ENCODE peak calls at places on chromosomes 3 and 15, in four cellular contexts. Z is K562, U is H1, M is GM12878. G is an unnamed sample.

GRCh38 chr3:141994856-141995255 is 118.4 kb downstream of the ATP1B3 start:
- DNase-seq in U (no peak), M (no peak), Z (no peak), G (no peak)

GRCh38 chr3:162183440-162183839 is 686.8 kb downstream of the OTOL1 start:
- DNase-seq in Z (no peak), M (no peak), U (no peak), G (no peak)

GRCh38 chr15:62110000-62110851 is 43.4 kb downstream of the C2CD4A start:
- DNase-seq in M (no peak), Z (no peak), U (no peak), G (peak; percentile 62)

GRCh38 chr3:59318881-59319280 is 269.1 kb upstream of the CFAP20DC start:
- DNase-seq in U (no peak), Z (no peak), M (no peak), G (no peak)

GRCh38 chr3:184757010-184757651 is 45.3 kb upstream of the MAGEF1 start:
- DNase-seq in Z (no peak), M (no peak), U (no peak), G (peak; percentile 99)

GRCh38 chr3:64443553-64444331 is 218.5 kb upstream of the PRICKLE2 start:
- DNase-seq in U (no peak), M (no peak), Z (no peak), G (peak; percentile 74)

GRCh38 chr3:69214241-69214640 is 91.8 kb upstream of the LMOD3 start:
- DNase-seq in Z (no peak), M (no peak), U (no peak), G (no peak)

GRCh38 chr15:29098652-29099051 is 171.0 kb downstream of the NSMCE3 start:
- DNase-seq in U (no peak), M (no peak), Z (no peak), G (no peak)

GRCh38 chr3:73502609-73503560 is 121.9 kb downstream of the PDZRN3 start:
- DNase-seq in Z (peak; percentile 61), M (peak; percentile 57), U (no peak), G (peak; percentile 98)

GRCh38 chr3:179526989-179527391 is 35.7 kb upstream of the ACTL6A start:
- DNase-seq in M (no peak), U (peak; percentile 49), Z (no peak), G (peak; percentile 84)

DNA sequence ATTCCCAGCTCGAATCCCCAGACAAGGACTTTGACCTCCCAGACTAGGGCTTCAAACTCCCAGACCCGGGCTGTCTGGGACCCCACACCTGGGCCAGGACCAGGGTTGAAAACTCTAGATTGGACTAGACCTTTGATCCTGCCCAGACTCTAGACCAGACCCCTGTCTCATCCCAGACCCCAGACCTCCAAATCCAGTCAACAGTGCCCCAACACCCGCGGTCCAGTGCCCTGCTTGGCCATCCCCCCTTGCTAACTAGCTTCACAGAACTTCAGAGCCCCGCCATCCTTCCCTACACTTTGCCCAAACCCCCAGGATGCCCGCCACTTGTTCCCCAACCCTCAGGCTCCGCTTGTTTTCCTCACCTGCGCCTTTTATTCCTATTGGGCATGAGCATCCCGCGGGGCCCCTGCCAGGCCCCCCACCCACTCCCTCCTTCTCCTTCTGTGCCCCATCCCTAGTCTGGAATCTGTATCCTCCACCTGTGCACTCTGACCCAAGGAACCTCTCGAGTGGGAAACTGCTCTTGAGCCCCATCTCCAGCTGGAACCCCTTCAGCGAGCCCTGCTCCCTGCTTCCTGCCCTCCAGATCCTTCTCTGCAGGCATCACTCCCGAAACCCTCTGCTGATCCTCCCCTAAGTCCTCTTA is 604 bp downstream of the GNAI2 start:
- DNase-seq in M (no peak), Z (no peak), U (no peak), G (no peak)
- H3K4me1 ChIP-seq in M (peaks cover 21% of the 10 kb centered on the region), Z (peaks cover 62% of the 10 kb centered on the region), U (peaks cover 6% of the 10 kb centered on the region), G (peaks cover 18% of the 10 kb centered on the region)

GRCh38 chr3:197430961-197431910 is 124.5 kb downstream of the BDH1 start:
- DNase-seq in Z (no peak), M (no peak), U (no peak), G (peak; percentile 73)

GRCh38 chr3:197432407-197433127 is 123.2 kb downstream of the BDH1 start:
- DNase-seq in Z (no peak), M (no peak), U (no peak), G (no peak)

GRCh38 chr3:197428961-197429360 is 126.8 kb downstream of the BDH1 start:
- DNase-seq in Z (no peak), U (no peak), M (no peak), G (no peak)

GRCh38 chr3:197428117-197428761 is 127.5 kb downstream of the BDH1 start:
- DNase-seq in U (no peak), M (no peak), Z (peak; percentile 68), G (peak; percentile 36)

GRCh38 chr3:197430502-197430901 is 125.3 kb downstream of the BDH1 start:
- DNase-seq in Z (no peak), U (no peak), M (no peak), G (no peak)
- TF ChIP-seq CHD1 in Z (no peak), U (no peak), M (no peak), G (no peak)

GRCh38 chr15:38187646-38188313 is 64.9 kb upstream of the SPRED1 start:
- DNase-seq in Z (no peak), M (no peak), U (no peak), G (peak; percentile 10)
- H3K4me1 ChIP-seq in Z (no peaks in the 10 kb centered on the region), M (no peaks in the 10 kb centered on the region), U (no peaks in the 10 kb centered on the region), G (no peaks in the 10 kb centered on the region)

DNA sequence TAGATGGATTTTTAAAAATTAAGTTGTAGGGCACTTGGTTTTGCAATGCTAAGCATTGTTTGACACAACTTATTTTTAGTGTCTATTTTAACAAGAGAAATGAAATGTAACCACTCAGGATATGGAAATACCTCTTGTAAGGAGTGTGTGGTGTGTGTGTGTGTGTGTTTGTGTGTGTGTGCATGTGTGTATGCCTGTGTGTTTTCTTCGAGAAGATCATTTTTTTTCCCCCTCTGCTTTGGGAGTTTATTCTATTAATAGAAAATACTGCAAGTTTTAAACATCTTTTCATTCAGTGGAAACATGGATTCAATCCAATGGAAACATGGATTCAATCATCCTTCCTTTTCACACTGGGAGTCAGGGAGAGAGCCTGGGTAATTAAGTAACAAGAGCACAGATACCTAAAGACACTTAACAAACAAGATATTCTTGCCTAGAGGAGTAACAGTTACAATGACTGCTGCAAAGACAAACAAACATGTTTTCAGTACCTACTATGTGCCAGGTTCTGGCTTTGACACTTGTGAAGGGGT is 567.2 kb upstream of the TBL1XR1 start:
- DNase-seq in Z (no peak), U (no peak), M (no peak), G (peak; percentile 41)
- TF ChIP-seq CHD1 in Z (no peak), U (no peak), M (no peak), G (no peak)

G was measured in IMR-90.